ENCODE peak calls at places on chromosomes 7 and 10, in six cellular contexts. W, K, P, X, Y and U are unnamed samples.

GRCh38 chr10:71471031-71471430 is 74.3 kb downstream of the CDH23 start:
- DNase-seq in W (no peak), K (no peak), P (no peak), X (no peak), Y (no peak), U (peak; percentile 11)

GRCh38 chr7:135801045-135801693 is 52.6 kb upstream of the FAM180A start:
- DNase-seq in W (peak; percentile 4), K (peak; percentile 55), P (peak; percentile 44), X (peak; percentile 57), Y (no peak), U (no peak)

GRCh38 chr10:3261921-3262320 is 89.3 kb upstream of the PITRM1 start:
- DNase-seq in W (no peak), K (no peak), P (no peak), X (no peak), Y (no peak), U (no peak)

GRCh38 chr7:81925530-81925929 is 155.7 kb upstream of the HGF start:
- DNase-seq in W (no peak), K (no peak), P (no peak), X (peak; percentile 47), Y (no peak), U (no peak)

GRCh38 chr7:95490366-95490765 is 4.6 kb downstream of the ASB4 start:
- DNase-seq in W (no peak), K (no peak), P (no peak), X (no peak), Y (no peak), U (no peak)

GRCh38 chr10:122050316-122050715 is 61.4 kb downstream of the TACC2 start:
- DNase-seq in W (no peak), K (no peak), P (no peak), X (no peak), Y (no peak), U (no peak)

GRCh38 chr7:120874722-120875121 is 16.8 kb upstream of the TSPAN12 start:
- DNase-seq in W (no peak), K (no peak), P (no peak), X (no peak), Y (no peak), U (no peak)

GRCh38 chr10:123367181-123367580 is 213.0 kb downstream of the BUB3 start:
- DNase-seq in W (no peak), K (no peak), P (no peak), X (no peak), Y (no peak), U (no peak)

GRCh38 chr7:82091126-82091682 is 321.4 kb upstream of the HGF start:
- DNase-seq in W (no peak), K (no peak), P (no peak), X (no peak), Y (no peak), U (no peak)

GRCh38 chr7:100170111-100170897 is 1.9 kb upstream of the GAL3ST4 start:
- DNase-seq in W (no peak), K (no peak), P (no peak), X (no peak), Y (no peak), U (no peak)

GRCh38 chr7:144738708-144739314 is 97.0 kb downstream of the TPK1 start:
- DNase-seq in W (no peak), K (peak; percentile 1), P (no peak), X (peak; percentile 28), Y (no peak), U (no peak)

GRCh38 chr10:113151178-113151577 is 201.1 kb downstream of the TCF7L2 start:
- DNase-seq in W (no peak), K (no peak), P (no peak), X (peak; percentile 29), Y (no peak), U (no peak)

GRCh38 chr7:95595825-95596182 is 512 bp downstream of the PDK4 start:
- DNase-seq in W (no peak), K (no peak), P (no peak), X (peak; percentile 62), Y (no peak), U (no peak)

GRCh38 chr7:81600608-81601007 is 169.2 kb downstream of the HGF start:
- DNase-seq in W (no peak), K (no peak), P (no peak), X (no peak), Y (no peak), U (no peak)

GRCh38 chr10:5652746-5653145 is 13.6 kb downstream of the ASB13 start:
- DNase-seq in W (no peak), K (no peak), P (no peak), X (no peak), Y (no peak), U (peak; percentile 10)